ENCODE peak calls at places on chromosome 3, in seven cellular contexts. One of them, this sample, is unnamed.

GRCh38 chr3:152458725-152459515 is 190.2 kb downstream of the MBNL1 start:
- DNase-seq in hepatic stellate cell: no peak
- DNase-seq in CD4-positive, alpha-beta T cell: no peak
- DNase-seq in endothelial cell: no peak
- DNase-seq in CD8-positive, alpha-beta memory T cell: no peak
- DNase-seq in PC-9: no peak
- DNase-seq in NCI-H774: no peak
- DNase-seq in this sample: no peak

GRCh38 chr3:100155105-100155504 is 40.8 kb upstream of the FILIP1L start:
- DNase-seq in hepatic stellate cell: no peak
- DNase-seq in CD4-positive, alpha-beta T cell: no peak
- DNase-seq in endothelial cell: no peak
- DNase-seq in CD8-positive, alpha-beta memory T cell: no peak
- DNase-seq in PC-9: no peak
- DNase-seq in NCI-H774: no peak
- DNase-seq in this sample: no peak

GRCh38 chr3:111592941-111593340 is 2.2 kb downstream of the ZBED2 start:
- DNase-seq in hepatic stellate cell: no peak
- DNase-seq in CD4-positive, alpha-beta T cell: no peak
- DNase-seq in endothelial cell: no peak
- DNase-seq in CD8-positive, alpha-beta memory T cell: no peak
- DNase-seq in PC-9: no peak
- DNase-seq in NCI-H774: no peak
- DNase-seq in this sample: no peak

GRCh38 chr3:188925376-188925775 is 246.4 kb upstream of the TPRG1 start:
- DNase-seq in hepatic stellate cell: no peak
- DNase-seq in CD4-positive, alpha-beta T cell: no peak
- DNase-seq in endothelial cell: no peak
- DNase-seq in CD8-positive, alpha-beta memory T cell: no peak
- DNase-seq in PC-9: no peak
- DNase-seq in NCI-H774: no peak
- DNase-seq in this sample: no peak

GRCh38 chr3:165195628-165196576 is at the start of gene SLITRK3:
- DNase-seq in hepatic stellate cell: no peak
- DNase-seq in CD4-positive, alpha-beta T cell: no peak
- DNase-seq in endothelial cell: peak
- DNase-seq in CD8-positive, alpha-beta memory T cell: no peak
- DNase-seq in PC-9: no peak
- DNase-seq in NCI-H774: peak
- DNase-seq in this sample: no peak

GRCh38 chr3:17130956-17131355 is 246.2 kb downstream of the PLCL2 start:
- DNase-seq in hepatic stellate cell: no peak
- DNase-seq in CD4-positive, alpha-beta T cell: no peak
- DNase-seq in endothelial cell: no peak
- DNase-seq in CD8-positive, alpha-beta memory T cell: no peak
- DNase-seq in PC-9: no peak
- DNase-seq in NCI-H774: no peak
- DNase-seq in this sample: no peak

GRCh38 chr3:128280466-128281455 is 127.5 kb downstream of the EEFSEC start:
- DNase-seq in hepatic stellate cell: no peak
- DNase-seq in CD4-positive, alpha-beta T cell: no peak
- DNase-seq in endothelial cell: no peak
- DNase-seq in CD8-positive, alpha-beta memory T cell: no peak
- DNase-seq in PC-9: no peak
- DNase-seq in NCI-H774: peak
- DNase-seq in this sample: peak

GRCh38 chr3:42192334-42193200 is 73.4 kb downstream of the CCK start:
- DNase-seq in hepatic stellate cell: peak
- DNase-seq in CD4-positive, alpha-beta T cell: no peak
- DNase-seq in endothelial cell: no peak
- DNase-seq in CD8-positive, alpha-beta memory T cell: no peak
- DNase-seq in PC-9: no peak
- DNase-seq in NCI-H774: no peak
- DNase-seq in this sample: no peak

GRCh38 chr3:50166309-50167019 is 11.3 kb downstream of the SEMA3F start:
- DNase-seq in hepatic stellate cell: no peak
- DNase-seq in CD4-positive, alpha-beta T cell: no peak
- DNase-seq in endothelial cell: no peak
- DNase-seq in CD8-positive, alpha-beta memory T cell: no peak
- DNase-seq in PC-9: peak
- DNase-seq in NCI-H774: no peak
- DNase-seq in this sample: no peak

GRCh38 chr3:117281371-117281770 is 571.8 kb downstream of the TUSC7 start:
- DNase-seq in hepatic stellate cell: no peak
- DNase-seq in CD4-positive, alpha-beta T cell: no peak
- DNase-seq in endothelial cell: no peak
- DNase-seq in CD8-positive, alpha-beta memory T cell: no peak
- DNase-seq in PC-9: no peak
- DNase-seq in NCI-H774: no peak
- DNase-seq in this sample: no peak

GRCh38 chr3:177357352-177358084 is 160.2 kb upstream of the TBL1XR1 start:
- DNase-seq in hepatic stellate cell: no peak
- DNase-seq in CD4-positive, alpha-beta T cell: no peak
- DNase-seq in endothelial cell: no peak
- DNase-seq in CD8-positive, alpha-beta memory T cell: no peak
- DNase-seq in PC-9: peak
- DNase-seq in NCI-H774: peak
- DNase-seq in this sample: peak

GRCh38 chr3:161770532-161771386 is 274.2 kb downstream of the OTOL1 start:
- DNase-seq in hepatic stellate cell: no peak
- DNase-seq in CD4-positive, alpha-beta T cell: no peak
- DNase-seq in endothelial cell: no peak
- DNase-seq in CD8-positive, alpha-beta memory T cell: no peak
- DNase-seq in PC-9: no peak
- DNase-seq in NCI-H774: no peak
- DNase-seq in this sample: no peak

GRCh38 chr3:138307896-138308295 is 21.8 kb downstream of the NME9 start:
- DNase-seq in hepatic stellate cell: no peak
- DNase-seq in CD4-positive, alpha-beta T cell: no peak
- DNase-seq in endothelial cell: no peak
- DNase-seq in CD8-positive, alpha-beta memory T cell: no peak
- DNase-seq in PC-9: no peak
- DNase-seq in NCI-H774: no peak
- DNase-seq in this sample: no peak

GRCh38 chr3:118974356-118975097 is 60.1 kb downstream of the IGSF11 start:
- DNase-seq in hepatic stellate cell: no peak
- DNase-seq in CD4-positive, alpha-beta T cell: no peak
- DNase-seq in endothelial cell: no peak
- DNase-seq in CD8-positive, alpha-beta memory T cell: no peak
- DNase-seq in PC-9: no peak
- DNase-seq in NCI-H774: no peak
- DNase-seq in this sample: no peak

GRCh38 chr3:8660271-8660731 is 15.7 kb upstream of the SSUH2 start:
- DNase-seq in hepatic stellate cell: peak
- DNase-seq in CD4-positive, alpha-beta T cell: no peak
- DNase-seq in endothelial cell: no peak
- DNase-seq in CD8-positive, alpha-beta memory T cell: no peak
- DNase-seq in PC-9: no peak
- DNase-seq in NCI-H774: no peak
- DNase-seq in this sample: no peak

GRCh38 chr3:62318752-62319569 is 54.4 kb downstream of the FEZF2 start:
- DNase-seq in hepatic stellate cell: peak
- DNase-seq in CD4-positive, alpha-beta T cell: peak
- DNase-seq in endothelial cell: peak
- DNase-seq in CD8-positive, alpha-beta memory T cell: peak
- DNase-seq in PC-9: peak
- DNase-seq in NCI-H774: peak
- DNase-seq in this sample: peak

GRCh38 chr3:37964716-37965115 is 25.9 kb upstream of the VILL start:
- DNase-seq in hepatic stellate cell: no peak
- DNase-seq in CD4-positive, alpha-beta T cell: no peak
- DNase-seq in endothelial cell: no peak
- DNase-seq in CD8-positive, alpha-beta memory T cell: no peak
- DNase-seq in PC-9: no peak
- DNase-seq in NCI-H774: no peak
- DNase-seq in this sample: no peak

GRCh38 chr3:112640864-112641751 is at the start of gene CCDC80:
- DNase-seq in hepatic stellate cell: peak
- DNase-seq in CD4-positive, alpha-beta T cell: no peak
- DNase-seq in endothelial cell: no peak
- DNase-seq in CD8-positive, alpha-beta memory T cell: no peak
- DNase-seq in PC-9: peak
- DNase-seq in NCI-H774: no peak
- DNase-seq in this sample: peak

GRCh38 chr3:56747150-56747549 is 54.6 kb downstream of the ARHGEF3 start:
- DNase-seq in hepatic stellate cell: no peak
- DNase-seq in CD4-positive, alpha-beta T cell: no peak
- DNase-seq in endothelial cell: no peak
- DNase-seq in CD8-positive, alpha-beta memory T cell: no peak
- DNase-seq in PC-9: no peak
- DNase-seq in NCI-H774: no peak
- DNase-seq in this sample: no peak

This sample was measured in SHP77 treated with DMSO at 0.1 percent for 48 hours.